ENCODE peak calls at places on chromosomes 12 and 14, in six cellular contexts. One of them, this sample, is unnamed.

GRCh38 chr12:11510671-11511070 is 115.3 kb upstream of the PRB2 start:
- DNase-seq in body of pancreas: no peak
- DNase-seq in dorsolateral prefrontal cortex: no peak
- DNase-seq in stimulated activated CD8-positive, alpha-beta memory T cell treated with anti-CD3 and anti-CD28 coated beads, Interleukin-4, amount 100 ng/mL, for 4 hours: no peak
- DNase-seq in left ventricle myocardium inferior: no peak
- DNase-seq in DMS153: no peak
- DNase-seq in this sample: no peak

GRCh38 chr12:2690348-2691000 is 104.3 kb upstream of the FKBP4 start:
- DNase-seq in body of pancreas: no peak
- DNase-seq in dorsolateral prefrontal cortex: no peak
- DNase-seq in stimulated activated CD8-positive, alpha-beta memory T cell treated with anti-CD3 and anti-CD28 coated beads, Interleukin-4, amount 100 ng/mL, for 4 hours: no peak
- DNase-seq in left ventricle myocardium inferior: no peak
- DNase-seq in DMS153: no peak
- DNase-seq in this sample: no peak

GRCh38 chr12:16003460-16003859 is 92.3 kb downstream of the DERA start:
- DNase-seq in stimulated activated CD8-positive, alpha-beta memory T cell treated with anti-CD3 and anti-CD28 coated beads, Interleukin-4, amount 100 ng/mL, for 4 hours: no peak
- DNase-seq in left ventricle myocardium inferior: no peak
- DNase-seq in dorsolateral prefrontal cortex: no peak
- DNase-seq in DMS153: no peak
- DNase-seq in body of pancreas: peak; percentile 46
- DNase-seq in this sample: no peak

GRCh38 chr14:106039400-106039799 is 513.0 kb downstream of the TMEM121 start:
- DNase-seq in stimulated activated CD8-positive, alpha-beta memory T cell treated with anti-CD3 and anti-CD28 coated beads, Interleukin-4, amount 100 ng/mL, for 4 hours: no peak
- DNase-seq in left ventricle myocardium inferior: no peak
- DNase-seq in body of pancreas: peak; percentile 66
- DNase-seq in DMS153: peak; percentile 2
- DNase-seq in dorsolateral prefrontal cortex: no peak
- DNase-seq in this sample: no peak

GRCh38 chr12:106521901-106522300 is 60.9 kb upstream of the RFX4 start:
- DNase-seq in DMS153: no peak
- DNase-seq in body of pancreas: no peak
- DNase-seq in dorsolateral prefrontal cortex: no peak
- DNase-seq in stimulated activated CD8-positive, alpha-beta memory T cell treated with anti-CD3 and anti-CD28 coated beads, Interleukin-4, amount 100 ng/mL, for 4 hours: no peak
- DNase-seq in left ventricle myocardium inferior: no peak
- DNase-seq in this sample: no peak

GRCh38 chr14:36513451-36514277 is 6.4 kb downstream of the NKX2-1 start:
- DNase-seq in stimulated activated CD8-positive, alpha-beta memory T cell treated with anti-CD3 and anti-CD28 coated beads, Interleukin-4, amount 100 ng/mL, for 4 hours: no peak
- DNase-seq in dorsolateral prefrontal cortex: no peak
- DNase-seq in DMS153: peak; percentile 66
- DNase-seq in left ventricle myocardium inferior: no peak
- DNase-seq in body of pancreas: no peak
- DNase-seq in this sample: no peak

GRCh38 chr12:26768611-26769603 is 64.1 kb downstream of the ITPR2 start:
- DNase-seq in dorsolateral prefrontal cortex: no peak
- DNase-seq in stimulated activated CD8-positive, alpha-beta memory T cell treated with anti-CD3 and anti-CD28 coated beads, Interleukin-4, amount 100 ng/mL, for 4 hours: no peak
- DNase-seq in left ventricle myocardium inferior: no peak
- DNase-seq in body of pancreas: peak; percentile 41
- DNase-seq in DMS153: peak; percentile 45
- DNase-seq in this sample: peak; percentile 52

GRCh38 chr12:4177257-4177656 is 96.3 kb upstream of the CCND2 start:
- DNase-seq in DMS153: no peak
- DNase-seq in left ventricle myocardium inferior: no peak
- DNase-seq in stimulated activated CD8-positive, alpha-beta memory T cell treated with anti-CD3 and anti-CD28 coated beads, Interleukin-4, amount 100 ng/mL, for 4 hours: no peak
- DNase-seq in dorsolateral prefrontal cortex: no peak
- DNase-seq in body of pancreas: no peak
- DNase-seq in this sample: no peak

GRCh38 chr14:97524579-97525319 is 727.6 kb downstream of the VRK1 start:
- DNase-seq in stimulated activated CD8-positive, alpha-beta memory T cell treated with anti-CD3 and anti-CD28 coated beads, Interleukin-4, amount 100 ng/mL, for 4 hours: no peak
- DNase-seq in dorsolateral prefrontal cortex: no peak
- DNase-seq in DMS153: no peak
- DNase-seq in left ventricle myocardium inferior: no peak
- DNase-seq in body of pancreas: no peak
- DNase-seq in this sample: no peak

GRCh38 chr12:54565658-54566552 is 16.5 kb downstream of the PDE1B start:
- DNase-seq in stimulated activated CD8-positive, alpha-beta memory T cell treated with anti-CD3 and anti-CD28 coated beads, Interleukin-4, amount 100 ng/mL, for 4 hours: no peak
- DNase-seq in body of pancreas: no peak
- DNase-seq in DMS153: no peak
- DNase-seq in left ventricle myocardium inferior: no peak
- DNase-seq in dorsolateral prefrontal cortex: no peak
- DNase-seq in this sample: no peak

This sample was measured in NCI-H774.